ENCODE peak calls at places on chromosomes 5 and 9, in ten cellular contexts. L, S, V, U, E, N, D, C, P and G are unnamed samples.

GRCh38 chr5:147956842-147957223 is 50.5 kb upstream of the C5orf46 start:
- DNase-seq in L (no peak), S (peak; percentile 76), V (no peak), U (no peak), E (no peak), N (no peak), D (no peak), C (no peak), P (no peak), G (no peak)

GRCh38 chr9:35152926-35153325 is 8.9 kb upstream of the UNC13B start:
- DNase-seq in L (no peak), S (no peak), V (no peak), U (no peak), E (no peak), N (no peak), D (no peak), C (no peak), P (no peak), G (no peak)

GRCh38 chr5:177382423-177383029 is 1.7 kb upstream of the SLC34A1 start:
- DNase-seq in L (no peak), S (no peak), V (no peak), U (peak; percentile 75), E (no peak), N (no peak), D (no peak), C (no peak), P (no peak), G (peak; percentile 56)

GRCh38 chr9:127572961-127573727 is 38.9 kb upstream of the STXBP1 start:
- DNase-seq in L (no peak), S (no peak), V (no peak), U (no peak), E (no peak), N (no peak), D (peak; percentile 18), C (no peak), P (no peak), G (no peak)

GRCh38 chr5:93296338-93296737 is 284.7 kb downstream of the NR2F1-AS1 start:
- DNase-seq in L (no peak), S (no peak), V (no peak), U (no peak), E (no peak), N (no peak), D (no peak), C (no peak), P (no peak), G (no peak)

GRCh38 chr5:149559712-149560111 is 8.5 kb upstream of the CSNK1A1 start:
- DNase-seq in L (no peak), S (no peak), V (no peak), U (no peak), E (no peak), N (no peak), D (no peak), C (no peak), P (no peak), G (no peak)

GRCh38 chr9:116860509-116861120 is 173.5 kb downstream of the TRIM32 start:
- DNase-seq in L (no peak), S (peak; percentile 84), V (peak; percentile 71), U (peak; percentile 21), E (peak; percentile 4), N (peak; percentile 69), D (peak; percentile 48), C (peak; percentile 55), P (peak; percentile 2), G (peak; percentile 85)

GRCh38 chr5:143434261-143435206 is 31.0 kb upstream of the NR3C1 start:
- DNase-seq in L (peak; percentile 70), S (no peak), V (no peak), U (no peak), E (peak; percentile 41), N (no peak), D (no peak), C (no peak), P (peak; percentile 47), G (no peak)

GRCh38 chr9:130173462-130173876 is 1.3 kb downstream of the NCS1 start:
- DNase-seq in L (no peak), S (no peak), V (no peak), U (peak; percentile 66), E (no peak), N (no peak), D (no peak), C (no peak), P (no peak), G (peak; percentile 45)

GRCh38 chr9:72937545-72937944 is 15.3 kb downstream of the ALDH1A1 start:
- DNase-seq in L (no peak), S (no peak), V (no peak), U (no peak), E (no peak), N (no peak), D (no peak), C (no peak), P (no peak), G (no peak)

GRCh38 chr5:130243641-130244040 is 339.4 kb downstream of the CHSY3 start:
- DNase-seq in L (no peak), S (no peak), V (no peak), U (no peak), E (no peak), N (no peak), D (no peak), C (no peak), P (no peak), G (peak; percentile 31)

GRCh38 chr5:76926329-76927105 is 26.3 kb upstream of the CRHBP start:
- DNase-seq in L (no peak), S (no peak), V (no peak), U (no peak), E (no peak), N (no peak), D (no peak), C (no peak), P (no peak), G (no peak)

GRCh38 chr5:138179277-138179857 is 455 bp downstream of the KIF20A start:
- DNase-seq in L (no peak), S (peak; percentile 37), V (peak; percentile 27), U (no peak), E (peak; percentile 3), N (peak; percentile 9), D (no peak), C (no peak), P (no peak), G (peak; percentile 16)